ENCODE peak calls at places on chromosomes 12 and 14, in seven cellular contexts. Z is A549, P is H1, I is GM12878, H is HepG2, K is NB4, C is endothelial cell of umbilical vein. V is an unnamed sample.

GRCh38 chr12:101866615-101867373 is 10.6 kb upstream of the DRAM1 start:
- DNase-seq in Z (no peak), P (no peak), I (no peak), H (no peak), K (no peak), C (no peak), V (no peak)

GRCh38 chr12:25810683-25811082 is 147.8 kb upstream of the RASSF8 start:
- DNase-seq in Z (no peak), P (no peak), I (no peak), H (no peak), K (no peak), C (no peak), V (no peak)

GRCh38 chr14:91649930-91650329 is 82.0 kb downstream of the CATSPERB start:
- DNase-seq in Z (peak; percentile 55), P (no peak), I (no peak), H (peak; percentile 13), K (peak; percentile 30), C (peak; percentile 57), V (peak; percentile 26)

GRCh38 chr14:100879782-100880181 is 23.7 kb downstream of the RTL1 start:
- DNase-seq in Z (no peak), P (no peak), I (no peak), H (no peak), K (no peak), C (no peak), V (no peak)

GRCh38 chr12:109219938-109220337 is 89.1 kb downstream of the FOXN4 start:
- DNase-seq in Z (no peak), P (no peak), I (no peak), H (no peak), K (no peak), C (no peak), V (no peak)

GRCh38 chr14:52112336-52113018 is 43.6 kb upstream of the NID2 start:
- DNase-seq in Z (peak; percentile 11), P (no peak), I (no peak), H (no peak), K (no peak), C (no peak), V (no peak)

GRCh38 chr12:109594566-109595317 is 21.1 kb downstream of the MVK start:
- DNase-seq in Z (no peak), P (no peak), I (no peak), H (no peak), K (no peak), C (no peak), V (no peak)

GRCh38 chr12:106994579-106995220 is 7.8 kb upstream of the MTERF2 start:
- DNase-seq in Z (peak; percentile 56), P (no peak), I (no peak), H (no peak), K (no peak), C (no peak), V (no peak)

GRCh38 chr14:92500491-92500941 is 13.1 kb upstream of the RIN3 start:
- DNase-seq in Z (no peak), P (no peak), I (no peak), H (peak; percentile 67), K (no peak), C (no peak), V (no peak)

GRCh38 chr12:31362115-31362758 is 36.3 kb upstream of the SINHCAF start:
- DNase-seq in Z (no peak), P (no peak), I (no peak), H (peak; percentile 66), K (peak; percentile 49), C (no peak), V (no peak)

GRCh38 chr12:93156091-93156490 is 221.6 kb upstream of the NUDT4 start:
- DNase-seq in Z (no peak), P (no peak), I (no peak), H (no peak), K (no peak), C (no peak), V (no peak)

GRCh38 chr14:68873379-68873778 is 80.5 kb upstream of the ZFP36L1 start:
- DNase-seq in Z (no peak), P (no peak), I (no peak), H (no peak), K (no peak), C (no peak), V (no peak)

GRCh38 chr14:58808828-58809227 is 171.1 kb downstream of the DACT1 start:
- DNase-seq in Z (peak; percentile 55), P (no peak), I (no peak), H (no peak), K (no peak), C (peak; percentile 61), V (no peak)

GRCh38 chr12:124588689-124589318 is 21.4 kb upstream of the NCOR2 start:
- DNase-seq in Z (no peak), P (no peak), I (no peak), H (no peak), K (peak; percentile 73), C (peak; percentile 75), V (no peak)

GRCh38 chr12:63967358-63967757 is 122.9 kb downstream of the SRGAP1 start:
- DNase-seq in Z (no peak), P (no peak), I (no peak), H (no peak), K (no peak), C (peak; percentile 51), V (peak; percentile 32)

GRCh38 chr12:97637770-97638169 is 175.2 kb downstream of the RMST start:
- DNase-seq in Z (no peak), P (no peak), I (no peak), H (no peak), K (no peak), C (no peak), V (no peak)

GRCh38 chr12:59432057-59432456 is 163.8 kb upstream of the SLC16A7 start:
- DNase-seq in Z (no peak), P (no peak), I (no peak), H (no peak), K (no peak), C (no peak), V (no peak)

GRCh38 chr14:44586910-44587309 is 79.8 kb upstream of the FSCB start:
- DNase-seq in Z (no peak), P (no peak), I (no peak), H (no peak), K (no peak), C (no peak), V (no peak)

GRCh38 chr14:105061428-105062047 is 3.7 kb downstream of the GPR132 start:
- DNase-seq in Z (no peak), P (no peak), I (no peak), H (no peak), K (peak; percentile 53), C (no peak), V (no peak)

GRCh38 chr14:105063041-105063440 is 2.2 kb downstream of the GPR132 start:
- DNase-seq in Z (no peak), P (no peak), I (no peak), H (no peak), K (no peak), C (no peak), V (no peak)

GRCh38 chr14:105060751-105061427 is 4.3 kb downstream of the GPR132 start:
- DNase-seq in Z (no peak), P (no peak), I (no peak), H (no peak), K (peak; percentile 93), C (no peak), V (no peak)

GRCh38 chr14:105064001-105064400 is 1.2 kb downstream of the GPR132 start:
- DNase-seq in Z (no peak), P (no peak), I (no peak), H (no peak), K (no peak), C (no peak), V (no peak)

DNA sequence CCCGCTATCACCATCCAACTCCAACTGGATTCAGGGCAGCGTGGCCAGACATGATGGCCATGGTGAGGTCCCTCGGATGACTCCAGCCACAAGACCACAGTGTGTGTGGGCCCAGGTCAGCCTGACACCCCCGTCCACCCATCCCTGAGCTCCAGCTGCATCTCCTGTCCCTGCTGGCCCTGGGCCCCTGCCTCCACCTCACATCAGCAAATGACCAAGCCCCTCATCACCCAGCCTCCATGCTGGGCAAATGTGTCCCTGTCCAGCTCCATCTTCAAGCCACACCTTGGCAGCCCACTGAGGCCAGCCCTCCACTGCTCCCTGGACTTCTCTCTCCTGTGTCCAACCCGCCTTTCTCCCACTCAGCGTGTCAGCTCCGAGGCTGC is 3.2 kb downstream of the GPR132 start:
- DNase-seq in Z (no peak), P (no peak), I (no peak), H (no peak), K (no peak), C (no peak), V (no peak)
- TF ChIP-seq POLR2A in Z (no peak), P (no peak), I (peak; percentile 42), H (no peak), K (no peak), C (no peak), V (no peak)

GRCh38 chr14:37091651-37092050 is 80.8 kb downstream of the SLC25A21 start:
- DNase-seq in Z (no peak), P (no peak), I (no peak), H (no peak), K (no peak), C (no peak), V (no peak)
- TF ChIP-seq MAX in Z (no peak), P (no peak), I (no peak), H (no peak), K (no peak), C (no peak), V (no peak)

DNA sequence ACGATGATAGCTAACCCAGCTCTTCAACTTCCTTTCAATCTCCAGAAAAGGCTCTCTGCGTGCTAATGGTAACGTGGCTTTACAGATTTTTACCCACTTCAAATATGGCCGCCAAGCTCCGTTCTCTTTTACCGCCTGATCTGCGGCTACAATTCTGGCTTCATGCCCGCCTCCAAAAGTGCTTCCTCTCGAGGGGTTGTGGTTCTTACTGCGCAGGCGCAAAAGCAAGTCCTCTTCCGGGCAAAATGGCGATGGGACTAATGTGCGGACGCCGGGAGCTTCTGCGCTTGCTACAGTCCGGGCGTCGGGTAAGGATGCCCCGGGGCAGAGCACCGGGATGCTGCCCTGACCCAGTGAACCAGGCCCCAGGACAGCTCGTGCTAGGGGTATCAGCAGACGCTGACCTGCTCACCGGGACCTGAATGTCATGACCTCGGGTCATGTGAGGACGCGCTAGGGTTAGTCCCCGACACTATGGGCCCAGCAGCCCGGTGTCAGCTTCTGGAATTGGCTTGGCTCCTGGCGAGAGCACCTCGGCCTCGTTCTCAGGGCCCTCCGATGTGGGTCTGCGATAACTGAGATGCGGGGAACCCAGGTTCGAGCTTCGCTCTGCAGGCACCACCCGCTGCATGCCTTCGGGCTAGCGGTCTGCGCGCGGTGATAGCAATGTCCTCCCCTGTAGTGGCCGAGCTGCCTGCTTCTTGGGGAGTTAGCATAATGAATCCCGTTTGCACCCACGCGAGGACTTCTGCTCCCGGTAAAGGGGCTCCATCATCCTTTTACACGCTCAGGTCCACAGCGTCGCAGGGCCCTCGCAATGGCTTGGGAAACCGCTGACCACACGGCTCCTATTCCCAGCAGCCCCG is at the start of gene OXA1L:
- DNase-seq in Z (peak; percentile 97), P (peak; percentile 78), I (peak; percentile 92), H (peak; percentile 100), K (peak; percentile 97), C (peak; percentile 98), V (peak; percentile 95)
- TF ChIP-seq POLR2A in Z (peak; percentile 85), P (peak; percentile 81), I (peak; percentile 92), H (peak; percentile 98), K (peak; percentile 82), C (peak; percentile 81), V (peak; percentile 95)

GRCh38 chr14:99576761-99577705 is 27.0 kb downstream of the CCDC85C start:
- DNase-seq in Z (no peak), P (no peak), I (no peak), H (no peak), K (no peak), C (no peak), V (no peak)
- TF ChIP-seq MAX in Z (peak; percentile 10), P (no peak), I (no peak), H (no peak), K (no peak), C (no peak), V (no peak)

V was measured in HCT116.